ENCODE peak calls at places on chromosomes 7 and 10, in five cellular contexts. C, D, N, T and E are unnamed samples.

GRCh38 chr7:32533313-32534024 is 38.2 kb downstream of the AVL9 start:
- DNase-seq in T (no peak), N (no peak), C (no peak), D (peak; percentile 31), E (no peak)

GRCh38 chr7:88927-89921 is 103.1 kb upstream of the FAM20C start:
- DNase-seq in D (peak; percentile 99), N (peak; percentile 93), C (peak; percentile 79), T (no peak), E (peak; percentile 81)

GRCh38 chr7:3158501-3158900 is 114.8 kb upstream of the CARD11 start:
- DNase-seq in D (no peak), N (no peak), T (no peak), C (no peak), E (no peak)

GRCh38 chr7:36289833-36290661 is 99.6 kb upstream of the ANLN start:
- DNase-seq in C (peak; percentile 47), N (no peak), T (no peak), D (peak; percentile 46), E (no peak)

GRCh38 chr7:70599446-70600190 is 532.3 kb upstream of the GALNT17 start:
- DNase-seq in T (no peak), N (no peak), D (no peak), C (no peak), E (no peak)

GRCh38 chr7:220151-220841 is 27.9 kb downstream of the FAM20C start:
- DNase-seq in N (no peak), T (no peak), D (no peak), C (no peak), E (no peak)

GRCh38 chr7:129225206-129225930 is 538 bp downstream of the AHCYL2 start:
- DNase-seq in C (no peak), T (peak; percentile 58), N (peak; percentile 22), D (peak; percentile 48), E (no peak)

GRCh38 chr10:133473270-133473669 is 19.5 kb downstream of the SCART1 start:
- DNase-seq in C (no peak), T (no peak), N (no peak), D (no peak), E (no peak)

GRCh38 chr7:37973915-37974314 is 53.5 kb downstream of the EPDR1 start:
- DNase-seq in T (no peak), D (peak; percentile 28), C (no peak), N (no peak), E (no peak)

GRCh38 chr10:71239946-71240795 is 27.8 kb downstream of the UNC5B start:
- DNase-seq in T (no peak), C (no peak), D (no peak), N (no peak), E (no peak)

GRCh38 chr7:127514499-127514898 is 70.9 kb downstream of the GCC1 start:
- DNase-seq in C (no peak), D (peak; percentile 36), N (peak; percentile 44), T (peak; percentile 36), E (no peak)

GRCh38 chr10:14822879-14823755 is 14.7 kb downstream of the CDNF start:
- DNase-seq in D (peak; percentile 28), C (no peak), T (no peak), N (peak; percentile 66), E (no peak)

GRCh38 chr10:67853512-67853911 is 15.5 kb upstream of the DNAJC12 start:
- DNase-seq in T (no peak), C (no peak), N (no peak), D (no peak), E (no peak)

GRCh38 chr7:70143089-70144044 is 545.1 kb downstream of the AUTS2 start:
- DNase-seq in T (peak; percentile 53), C (no peak), N (peak; percentile 81), D (peak; percentile 77), E (peak; percentile 78)

GRCh38 chr7:101792051-101792651 is 25.3 kb upstream of the CUX1 start:
- DNase-seq in N (peak; percentile 76), D (peak; percentile 91), C (no peak), T (no peak), E (peak; percentile 75)

GRCh38 chr7:4037308-4037707 is 644.8 kb upstream of the FOXK1 start:
- DNase-seq in D (no peak), T (no peak), N (no peak), C (no peak), E (no peak)

GRCh38 chr7:99579956-99580777 is 17.9 kb upstream of the TMEM225B start:
- DNase-seq in D (peak; percentile 40), T (peak; percentile 80), C (no peak), N (peak; percentile 31), E (no peak)

GRCh38 chr10:31028076-31028475 is 3.6 kb downstream of the ZNF438 start:
- DNase-seq in D (no peak), N (no peak), T (no peak), C (no peak), E (no peak)

GRCh38 chr10:1134156-1134555 is 78.0 kb downstream of the WDR37 start:
- DNase-seq in D (no peak), T (no peak), N (no peak), C (no peak), E (no peak)

GRCh38 chr10:31977440-31978157 is 49.0 kb upstream of the ARHGAP12 start:
- DNase-seq in N (peak; percentile 55), D (peak; percentile 64), T (no peak), C (no peak), E (peak; percentile 46)

GRCh38 chr10:74300651-74301050 is 149.6 kb downstream of the ADK start:
- DNase-seq in N (no peak), T (no peak), D (no peak), C (no peak), E (no peak)

GRCh38 chr7:113825832-113826231 is 93.0 kb downstream of the PPP1R3A start:
- DNase-seq in D (no peak), C (no peak), N (no peak), T (no peak), E (no peak)

GRCh38 chr10:113552723-113553122 is at the start of gene HABP2:
- DNase-seq in N (no peak), D (no peak), C (no peak), T (no peak), E (no peak)

GRCh38 chr7:137882261-137882668 is 35.5 kb upstream of the DGKI start:
- DNase-seq in T (no peak), D (peak; percentile 100), N (peak; percentile 98), C (peak; percentile 21), E (peak; percentile 99)

GRCh38 chr7:51340029-51340838 is 23.6 kb upstream of the COBL start:
- DNase-seq in T (no peak), N (no peak), D (no peak), C (no peak), E (no peak)

GRCh38 chr7:158329686-158330085 is 257.9 kb downstream of the PTPRN2 start:
- DNase-seq in N (no peak), T (no peak), D (no peak), C (no peak), E (no peak)

GRCh38 chr7:130884437-130885417 is 150.7 kb upstream of the KLF14 start:
- DNase-seq in T (no peak), C (no peak), D (peak; percentile 75), N (no peak), E (no peak)

GRCh38 chr10:60848126-60848525 is 69.8 kb downstream of the CDK1 start:
- DNase-seq in C (no peak), T (no peak), D (peak; percentile 38), N (peak; percentile 56), E (peak; percentile 72)

GRCh38 chr10:102101152-102101551 is 19.0 kb downstream of the LDB1 start:
- DNase-seq in D (no peak), C (no peak), T (no peak), N (no peak), E (no peak)

GRCh38 chr7:102296179-102296438 is 9.4 kb downstream of the SH2B2 start:
- DNase-seq in N (no peak), T (no peak), C (no peak), D (no peak), E (no peak)

GRCh38 chr7:94039368-94040065 is 35.4 kb upstream of the BET1 start:
- DNase-seq in T (no peak), C (no peak), N (no peak), D (no peak), E (no peak)

GRCh38 chr10:110608087-110608486 is 36.0 kb upstream of the RBM20 start:
- DNase-seq in T (no peak), C (no peak), D (no peak), N (no peak), E (no peak)